ENCODE peak calls at places on chromosome 11, in six cellular contexts. A is fibroblast of lung; H is CD8-positive, alpha-beta T cell; Q is effector memory CD4-positive, alpha-beta T cell; B is sigmoid colon; C is A549. U is an unnamed sample. For H3K4me1, the result is how much of the 10 kb centered on the place peaks cover.

GRCh38 chr11:124219126-124219525 is 21.8 kb upstream of the OR8G1 start:
- DNase-seq in A (peak), H (no peak), Q (no peak), B (no peak), C (no peak), U (no peak)

GRCh38 chr11:57288771-57289579 is 35.8 kb downstream of the TNKS1BP1 start:
- DNase-seq in A (peak), H (no peak), Q (no peak), B (no peak), C (no peak), U (no peak)

GRCh38 chr11:94800394-94800793 is 32.2 kb downstream of the AMOTL1 start:
- DNase-seq in A (peak), H (no peak), Q (no peak), B (peak), C (no peak), U (no peak)

GRCh38 chr11:17293308-17293707 is 16.8 kb downstream of the NUCB2 start:
- DNase-seq in A (no peak), H (no peak), Q (no peak), B (no peak), C (no peak), U (no peak)

GRCh38 chr11:63673579-63673978 is 2.4 kb upstream of the ATL3 start:
- DNase-seq in A (peak), H (no peak), Q (no peak), B (no peak), C (no peak), U (no peak)

GRCh38 chr11:30749268-30749667 is 163.1 kb upstream of the MPPED2 start:
- DNase-seq in A (no peak), H (no peak), Q (no peak), B (no peak), C (no peak), U (no peak)

GRCh38 chr11:45092901-45093760 is 53.3 kb upstream of the PRDM11 start:
- DNase-seq in A (peak), H (no peak), Q (peak), B (no peak), C (no peak), U (no peak)

GRCh38 chr11:117824571-117825537 is at the start of gene FXYD2:
- DNase-seq in A (no peak), H (no peak), Q (no peak), B (peak), C (no peak), U (peak)

GRCh38 chr11:11763796-11764427 is 77.9 kb upstream of the USP47 start:
- DNase-seq in A (no peak), H (no peak), Q (no peak), B (no peak), C (no peak), U (no peak)

GRCh38 chr11:81005595-81005994 is 1564.8 kb upstream of the TENM4 start:
- DNase-seq in A (peak), H (no peak), Q (no peak), B (no peak), C (peak), U (no peak)

GRCh38 chr11:34595391-34595790 is 25.5 kb upstream of the EHF start:
- DNase-seq in A (no peak), H (no peak), Q (no peak), B (no peak), C (no peak), U (no peak)

GRCh38 chr11:64742940-64743590 is 877 bp downstream of the RASGRP2 start:
- DNase-seq in A (no peak), H (peak), Q (peak), B (peak), C (peak), U (peak)

GRCh38 chr11:2420502-2421225 is 20.1 kb downstream of the TSSC4 start:
- DNase-seq in A (peak), H (peak), Q (peak), B (peak), C (peak), U (peak)

GRCh38 chr11:36431429-36432092 is 78.5 kb downstream of the TRAF6 start:
- DNase-seq in A (peak), H (no peak), Q (no peak), B (peak), C (peak), U (peak)

GRCh38 chr11:62792193-62792575 is 378 bp upstream of the TMEM223 start:
- DNase-seq in A (peak), H (peak), Q (no peak), B (peak), C (no peak), U (peak)

GRCh38 chr11:84673753-84674152 is 953.4 kb downstream of the DLG2 start:
- DNase-seq in A (peak), H (no peak), Q (no peak), B (no peak), C (no peak), U (no peak)

GRCh38 chr11:102551188-102551781 is 20.7 kb upstream of the MMP7 start:
- DNase-seq in A (no peak), H (no peak), Q (no peak), B (no peak), C (no peak), U (no peak)

GRCh38 chr11:102546427-102546826 is 15.9 kb upstream of the MMP7 start:
- DNase-seq in A (peak), H (no peak), Q (no peak), B (no peak), C (no peak), U (no peak)

GRCh38 chr11:102544594-102544993 is 14.0 kb upstream of the MMP7 start:
- DNase-seq in A (no peak), H (no peak), Q (no peak), B (no peak), C (no peak), U (no peak)

GRCh38 chr11:102545701-102546100 is 15.2 kb upstream of the MMP7 start:
- DNase-seq in A (no peak), H (no peak), Q (no peak), B (no peak), C (no peak), U (no peak)

DNA sequence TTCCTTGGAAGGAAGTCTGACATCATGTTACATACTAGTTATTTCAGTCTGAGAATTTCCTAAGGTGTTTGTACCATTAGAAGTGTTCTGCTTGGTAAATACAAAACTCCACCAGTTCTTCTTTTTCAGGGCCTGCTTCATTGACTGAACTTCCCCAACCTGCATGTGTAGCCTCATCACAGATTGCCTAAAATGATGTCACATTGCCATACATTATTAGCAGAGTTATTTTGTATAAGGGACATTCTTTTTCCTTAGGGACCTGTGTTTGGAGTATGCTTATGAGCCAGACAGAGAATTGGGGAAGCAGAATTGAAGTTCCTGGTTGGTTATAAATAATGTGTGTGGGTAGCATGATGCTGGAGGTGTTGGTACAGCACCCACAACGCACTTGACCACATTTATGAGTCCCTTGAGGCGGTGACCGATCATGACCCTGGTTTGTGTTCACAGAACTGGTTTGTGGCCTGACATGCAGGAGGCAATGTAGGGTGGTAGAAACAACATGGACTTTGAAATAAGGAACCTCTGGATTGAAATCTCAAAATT is 16.4 kb upstream of the MMP7 start:
- DNase-seq in A (no peak), H (no peak), Q (no peak), B (no peak), C (no peak), U (no peak)
- H3K4me1 ChIP-seq in A (under half), H (under half), Q (under half), B (under half), C (under half), U (under half)

GRCh38 chr11:115501504-115501894 is 2.7 kb downstream of the CADM1 start:
- DNase-seq in A (no peak), H (no peak), Q (no peak), B (no peak), C (no peak), U (no peak)
- H3K27ac ChIP-seq in A (no peak), H (no peak), Q (no peak), B (no peak), C (no peak), U (peak)

DNA sequence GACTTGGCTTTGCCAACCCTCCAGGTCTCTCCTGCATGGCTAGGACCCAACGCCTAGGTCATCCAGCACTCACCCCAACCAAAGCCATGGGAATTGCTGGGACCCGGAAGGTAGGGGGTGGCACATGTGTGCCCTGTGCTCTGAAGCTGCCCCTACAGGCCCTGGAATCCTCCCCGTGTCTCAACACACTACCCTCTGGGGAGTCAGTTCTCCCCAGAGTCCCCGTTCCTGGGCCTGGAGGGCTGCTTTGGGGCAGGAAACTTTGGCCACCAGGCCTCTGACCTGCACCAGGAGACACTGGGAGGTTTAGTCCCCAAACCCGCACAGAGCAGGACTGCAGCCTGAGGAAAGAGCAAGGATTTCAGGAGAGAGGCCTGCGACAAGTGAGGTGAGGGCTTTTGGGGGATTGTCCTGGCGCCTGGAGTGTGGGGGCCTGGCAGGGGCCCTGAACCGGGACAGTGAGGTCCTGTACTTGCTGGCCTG is 495 bp upstream of the IFITM1 start:
- DNase-seq in A (no peak), H (no peak), Q (no peak), B (no peak), C (no peak), U (no peak)
- H3K4me3 ChIP-seq in A (peak), H (peak), Q (peak), B (peak), C (no peak), U (no peak)

DNA sequence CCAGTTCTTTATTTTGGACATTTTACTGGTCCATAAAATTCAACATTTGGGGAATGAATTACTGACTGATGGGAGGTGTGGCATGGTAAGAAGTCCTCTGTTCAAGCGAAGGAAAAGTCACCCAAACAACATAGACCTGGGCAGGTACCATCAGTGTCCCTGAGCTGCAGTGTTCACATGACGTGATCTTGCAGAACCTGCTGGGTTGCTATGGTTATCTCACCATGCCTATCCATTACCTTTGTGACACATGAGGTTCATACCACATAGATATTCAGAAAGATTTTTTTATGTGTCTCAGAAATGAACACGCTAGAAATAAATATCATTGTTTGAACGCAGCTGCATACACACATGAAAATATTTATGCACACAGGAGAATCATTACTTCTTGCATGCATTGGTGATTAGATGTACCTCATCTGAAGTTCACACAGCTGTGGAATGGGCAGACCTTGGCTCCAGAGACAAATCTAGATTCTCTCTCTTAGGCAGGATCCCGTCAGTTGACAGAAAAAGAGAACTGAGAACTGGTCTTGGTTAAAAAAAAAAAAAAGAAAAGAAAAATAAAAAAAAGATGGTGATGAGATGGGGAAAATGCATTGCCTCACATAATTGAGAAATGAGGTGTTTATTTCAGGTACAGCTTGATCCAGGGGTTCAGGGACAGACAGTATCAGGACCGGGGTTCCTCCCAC is 21.4 kb upstream of the RCN1 start:
- DNase-seq in A (no peak), H (no peak), Q (no peak), B (no peak), C (no peak), U (no peak)
- H3K4me1 ChIP-seq in A (under half), H (under half), Q (under half), B (under half), C (under half), U (under half)

U was measured in upper lobe of left lung.